ENCODE peak calls at places on chromosomes 13 and 19, in seven cellular contexts. Y is GM23338; H is psoas muscle; X is right atrium auricular region; F is naive thymus-derived CD4-positive, alpha-beta T cell; V is cardiac muscle cell; Z is brain microvascular endothelial cell. K is an unnamed sample.

GRCh38 chr19:14795078-14795721 is 16.8 kb upstream of the ADGRE2 start:
- DNase-seq in Y (no peak), H (no peak), X (peak), F (no peak), V (no peak), Z (no peak), K (no peak)

GRCh38 chr19:54551950-54552912 is 21.4 kb upstream of the LILRA2 start:
- DNase-seq in Y (no peak), H (peak), X (no peak), F (no peak), V (no peak), Z (no peak), K (peak)

GRCh38 chr13:39297023-39297422 is 258.8 kb downstream of the NHLRC3 start:
- DNase-seq in Y (no peak), H (no peak), X (no peak), F (no peak), V (no peak), Z (no peak), K (no peak)

GRCh38 chr13:38674208-38674607 is 12.7 kb upstream of the FREM2 start:
- DNase-seq in Y (peak), H (no peak), X (no peak), F (no peak), V (no peak), Z (no peak), K (no peak)

GRCh38 chr13:71477735-71478134 is 389.3 kb downstream of the DACH1 start:
- DNase-seq in Y (peak), H (no peak), X (no peak), F (no peak), V (peak), Z (no peak), K (no peak)

GRCh38 chr13:28000567-28000966 is 12.1 kb upstream of the URAD start:
- DNase-seq in Y (peak), H (no peak), X (no peak), F (no peak), V (no peak), Z (no peak), K (no peak)

GRCh38 chr13:110179116-110179857 is 127.7 kb downstream of the COL4A1 start:
- DNase-seq in Y (no peak), H (no peak), X (no peak), F (no peak), V (no peak), Z (no peak), K (no peak)

GRCh38 chr13:48161530-48162179 is 66.8 kb upstream of the MED4 start:
- DNase-seq in Y (no peak), H (peak), X (peak), F (no peak), V (no peak), Z (no peak), K (peak)

GRCh38 chr13:43036386-43037220 is 13.2 kb downstream of the DNAJC15 start:
- DNase-seq in Y (peak), H (no peak), X (no peak), F (no peak), V (peak), Z (no peak), K (peak)

GRCh38 chr13:60273971-60274370 is 110.2 kb upstream of the DIAPH3 start:
- DNase-seq in Y (no peak), H (no peak), X (no peak), F (no peak), V (no peak), Z (no peak), K (no peak)

GRCh38 chr13:107422421-107422820 is 792.9 kb downstream of the LIG4 start:
- DNase-seq in Y (no peak), H (no peak), X (no peak), F (peak), V (no peak), Z (no peak), K (no peak)

GRCh38 chr13:33285420-33286124 is at the start of gene STARD13:
- DNase-seq in Y (peak), H (peak), X (peak), F (no peak), V (peak), Z (peak), K (peak)

GRCh38 chr13:40172149-40172591 is 494.3 kb downstream of the FOXO1 start:
- DNase-seq in Y (peak), H (no peak), X (no peak), F (no peak), V (no peak), Z (no peak), K (no peak)

GRCh38 chr19:10727599-10728250 is 9.8 kb downstream of the DNM2 start:
- DNase-seq in Y (no peak), H (no peak), X (no peak), F (no peak), V (no peak), Z (no peak), K (no peak)

GRCh38 chr19:5563941-5564612 is 3.7 kb downstream of the TINCR start:
- DNase-seq in Y (no peak), H (no peak), X (no peak), F (no peak), V (no peak), Z (peak), K (no peak)

GRCh38 chr13:45538382-45538781 is 73.6 kb downstream of the COG3 start:
- DNase-seq in Y (no peak), H (no peak), X (no peak), F (no peak), V (no peak), Z (no peak), K (no peak)

GRCh38 chr13:111476197-111476596 is 155.8 kb downstream of the TEX29 start:
- DNase-seq in Y (no peak), H (no peak), X (no peak), F (no peak), V (no peak), Z (no peak), K (no peak)

GRCh38 chr13:21850013-21851006 is 179.4 kb downstream of the FGF9 start:
- DNase-seq in Y (no peak), H (no peak), X (no peak), F (no peak), V (peak), Z (no peak), K (no peak)

GRCh38 chr13:102721800-102722231 is 27.0 kb upstream of the METTL21C start:
- DNase-seq in Y (no peak), H (peak), X (no peak), F (no peak), V (peak), Z (no peak), K (no peak)

GRCh38 chr19:41427647-41428480 is 690 bp upstream of the B3GNT8 start:
- DNase-seq in Y (peak), H (no peak), X (no peak), F (peak), V (peak), Z (no peak), K (peak)

GRCh38 chr13:42405665-42406390 is 133.9 kb downstream of the AKAP11 start:
- DNase-seq in Y (no peak), H (no peak), X (no peak), F (no peak), V (peak), Z (peak), K (no peak)

GRCh38 chr19:55485439-55486011 is 537 bp downstream of the NAT14 start:
- DNase-seq in Y (no peak), H (peak), X (no peak), F (peak), V (no peak), Z (no peak), K (no peak)

GRCh38 chr13:21453352-21454089 is 5.6 kb downstream of the ZDHHC20 start:
- DNase-seq in Y (no peak), H (no peak), X (no peak), F (no peak), V (no peak), Z (no peak), K (no peak)

GRCh38 chr13:101144808-101145419 is 271.4 kb downstream of the NALCN start:
- DNase-seq in Y (peak), H (no peak), X (no peak), F (peak), V (peak), Z (peak), K (no peak)

GRCh38 chr19:33039108-33039599 is 25.5 kb downstream of the RHPN2 start:
- DNase-seq in Y (no peak), H (no peak), X (no peak), F (no peak), V (no peak), Z (no peak), K (no peak)

DNA sequence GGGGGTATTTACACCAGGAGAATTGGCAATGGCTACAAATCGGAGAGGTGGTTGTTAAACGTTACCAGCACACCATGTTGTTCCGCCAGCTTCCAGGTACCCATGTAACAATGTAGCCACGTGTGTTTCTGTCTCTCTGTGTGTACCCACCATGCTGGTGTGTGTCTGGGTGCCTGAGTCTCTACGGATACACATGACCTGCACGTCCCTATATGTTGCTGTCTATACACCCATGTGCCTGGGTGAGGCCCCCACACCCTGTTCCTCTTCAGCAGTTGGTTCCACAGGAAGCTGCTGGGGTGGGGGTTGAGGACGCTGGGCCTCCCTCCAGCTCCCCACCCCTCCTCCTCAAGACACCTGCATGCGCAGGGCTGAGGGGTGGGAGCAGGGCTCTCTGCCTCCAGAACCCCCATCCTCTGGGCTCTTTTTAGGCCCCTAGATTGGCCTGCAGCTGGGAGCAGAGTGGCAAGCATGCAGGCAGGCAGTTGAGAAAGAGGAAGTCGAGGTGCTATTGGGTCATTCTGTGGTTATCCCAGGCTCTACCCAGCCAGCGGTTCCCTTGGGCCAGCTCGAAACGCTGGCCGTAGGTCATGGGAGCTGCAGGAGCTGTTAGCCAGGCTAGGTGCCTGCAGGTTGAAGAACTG is at the start of gene ARHGEF18:
- DNase-seq in Y (no peak), H (no peak), X (no peak), F (peak), V (no peak), Z (no peak), K (peak)
- H3K4me3 ChIP-seq in Y (no peak), H (no peak), X (no peak), F (peak), V (no peak), Z (no peak), K (no peak)

GRCh38 chr19:919157-920050 is 2.3 kb downstream of the KISS1R start:
- DNase-seq in Y (peak), H (no peak), X (no peak), F (no peak), V (no peak), Z (no peak), K (no peak)
- H3K27ac ChIP-seq in Y (no peak), H (no peak), X (no peak), F (peak), V (no peak), Z (no peak), K (no peak)

DNA sequence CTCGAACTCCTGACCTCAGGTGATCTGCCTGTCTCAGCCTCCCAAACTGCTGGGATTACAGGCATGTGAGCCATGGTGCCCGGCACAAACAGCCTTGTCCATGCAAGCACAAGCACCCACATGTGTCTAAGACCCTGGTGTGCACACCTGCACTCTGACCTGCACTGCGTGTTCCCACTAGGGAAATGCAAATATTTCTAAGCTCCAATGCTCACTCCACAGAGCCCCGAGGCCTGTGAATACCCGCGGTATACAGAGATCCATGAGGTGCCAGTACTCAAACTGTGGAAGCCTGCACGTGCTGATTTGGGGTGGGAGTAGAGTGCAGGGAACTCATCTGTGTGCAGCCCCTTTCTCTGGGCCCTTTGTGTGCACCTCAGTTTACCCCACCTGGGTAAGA is 14.7 kb downstream of the GADD45B start:
- DNase-seq in Y (no peak), H (no peak), X (no peak), F (no peak), V (no peak), Z (no peak), K (no peak)
- H3K4me3 ChIP-seq in Y (no peak), H (peak), X (no peak), F (no peak), V (no peak), Z (no peak), K (no peak)

GRCh38 chr19:35715981-35716734 is 1.6 kb upstream of the KMT2B start:
- DNase-seq in Y (peak), H (peak), X (peak), F (peak), V (no peak), Z (peak), K (peak)

GRCh38 chr19:35713904-35714440 is 3.8 kb upstream of the KMT2B start:
- DNase-seq in Y (no peak), H (no peak), X (no peak), F (no peak), V (no peak), Z (no peak), K (no peak)

GRCh38 chr19:35715355-35715809 is 2.4 kb upstream of the KMT2B start:
- DNase-seq in Y (no peak), H (no peak), X (no peak), F (no peak), V (no peak), Z (no peak), K (no peak)

GRCh38 chr19:35712910-35713845 is 4.6 kb upstream of the KMT2B start:
- DNase-seq in Y (peak), H (no peak), X (no peak), F (peak), V (no peak), Z (no peak), K (no peak)

GRCh38 chr19:35714601-35715354 is 3.0 kb upstream of the KMT2B start:
- DNase-seq in Y (peak), H (no peak), X (no peak), F (no peak), V (no peak), Z (no peak), K (no peak)
- H3K27ac ChIP-seq in Y (no peak), H (no peak), X (no peak), F (no peak), V (no peak), Z (no peak), K (no peak)

GRCh38 chr19:49496574-49497008 is 357 bp downstream of the RPS11 start:
- DNase-seq in Y (no peak), H (no peak), X (no peak), F (no peak), V (no peak), Z (no peak), K (no peak)

GRCh38 chr19:49497047-49497789 is 984 bp downstream of the RPS11 start:
- DNase-seq in Y (peak), H (peak), X (no peak), F (peak), V (peak), Z (peak), K (peak)

GRCh38 chr19:49497790-49498106 is 1.5 kb downstream of the RPS11 start:
- DNase-seq in Y (no peak), H (no peak), X (no peak), F (no peak), V (no peak), Z (no peak), K (peak)

GRCh38 chr19:49499030-49499670 is 2.9 kb downstream of the RPS11 start:
- DNase-seq in Y (no peak), H (no peak), X (no peak), F (no peak), V (no peak), Z (no peak), K (no peak)

GRCh38 chr19:49498475-49498874 is 2.2 kb downstream of the RPS11 start:
- DNase-seq in Y (no peak), H (no peak), X (no peak), F (no peak), V (no peak), Z (no peak), K (no peak)
- H3K4me3 ChIP-seq in Y (peak), H (peak), X (no peak), F (peak), V (no peak), Z (peak), K (no peak)

K was measured in right cardiac atrium.